ENCODE peak calls at places on chromosomes 6 and 20, in ten cellular contexts. One of them, this sample, is unnamed.

GRCh38 chr20:19172637-19173036 is 39.8 kb upstream of the SLC24A3 start:
- DNase-seq in AG08396: no peak
- DNase-seq in T47D: peak
- DNase-seq in MG63: no peak
- DNase-seq in kidney glomerular epithelial cell: no peak
- DNase-seq in NCI-H2171 treated with DMSO at 0.1 percent for 48 hours: no peak
- DNase-seq in T-helper 22 cell: no peak
- DNase-seq in stromal cell of bone marrow: no peak
- DNase-seq in RCC 7860: no peak
- DNase-seq in NAMALWA: no peak
- DNase-seq in this sample: no peak

GRCh38 chr6:119267506-119267905 is 82.1 kb downstream of the MAN1A1 start:
- DNase-seq in MG63: no peak
- DNase-seq in kidney glomerular epithelial cell: no peak
- DNase-seq in NCI-H2171 treated with DMSO at 0.1 percent for 48 hours: no peak
- DNase-seq in AG08396: no peak
- DNase-seq in T47D: no peak
- DNase-seq in stromal cell of bone marrow: no peak
- DNase-seq in T-helper 22 cell: no peak
- DNase-seq in NAMALWA: no peak
- DNase-seq in RCC 7860: no peak
- DNase-seq in this sample: no peak

GRCh38 chr6:155093430-155093829 is 98.3 kb downstream of the TIAM2 start:
- DNase-seq in T47D: no peak
- DNase-seq in kidney glomerular epithelial cell: no peak
- DNase-seq in stromal cell of bone marrow: no peak
- DNase-seq in RCC 7860: no peak
- DNase-seq in NAMALWA: no peak
- DNase-seq in AG08396: no peak
- DNase-seq in NCI-H2171 treated with DMSO at 0.1 percent for 48 hours: no peak
- DNase-seq in T-helper 22 cell: no peak
- DNase-seq in MG63: no peak
- DNase-seq in this sample: no peak

GRCh38 chr6:98286620-98287019 is 547.8 kb upstream of the POU3F2 start:
- DNase-seq in MG63: no peak
- DNase-seq in AG08396: no peak
- DNase-seq in NCI-H2171 treated with DMSO at 0.1 percent for 48 hours: no peak
- DNase-seq in T47D: no peak
- DNase-seq in T-helper 22 cell: no peak
- DNase-seq in NAMALWA: no peak
- DNase-seq in RCC 7860: no peak
- DNase-seq in stromal cell of bone marrow: no peak
- DNase-seq in kidney glomerular epithelial cell: no peak
- DNase-seq in this sample: no peak

GRCh38 chr6:20699402-20699801 is 165.1 kb downstream of the CDKAL1 start:
- DNase-seq in RCC 7860: no peak
- DNase-seq in NCI-H2171 treated with DMSO at 0.1 percent for 48 hours: peak
- DNase-seq in NAMALWA: no peak
- DNase-seq in MG63: no peak
- DNase-seq in AG08396: no peak
- DNase-seq in kidney glomerular epithelial cell: no peak
- DNase-seq in stromal cell of bone marrow: no peak
- DNase-seq in T47D: peak
- DNase-seq in T-helper 22 cell: no peak
- DNase-seq in this sample: no peak

GRCh38 chr20:19322061-19322985 is 109.9 kb downstream of the SLC24A3 start:
- DNase-seq in AG08396: no peak
- DNase-seq in MG63: no peak
- DNase-seq in NAMALWA: no peak
- DNase-seq in stromal cell of bone marrow: no peak
- DNase-seq in T47D: no peak
- DNase-seq in kidney glomerular epithelial cell: no peak
- DNase-seq in T-helper 22 cell: no peak
- DNase-seq in NCI-H2171 treated with DMSO at 0.1 percent for 48 hours: no peak
- DNase-seq in RCC 7860: no peak
- DNase-seq in this sample: no peak

GRCh38 chr6:3318226-3318625 is 59.5 kb downstream of the PSMG4 start:
- DNase-seq in NCI-H2171 treated with DMSO at 0.1 percent for 48 hours: no peak
- DNase-seq in stromal cell of bone marrow: no peak
- DNase-seq in AG08396: no peak
- DNase-seq in kidney glomerular epithelial cell: no peak
- DNase-seq in MG63: no peak
- DNase-seq in T-helper 22 cell: no peak
- DNase-seq in RCC 7860: no peak
- DNase-seq in NAMALWA: no peak
- DNase-seq in T47D: no peak
- DNase-seq in this sample: no peak

GRCh38 chr6:12483712-12484111 is 193.6 kb downstream of the EDN1 start:
- DNase-seq in T-helper 22 cell: no peak
- DNase-seq in T47D: peak
- DNase-seq in stromal cell of bone marrow: peak
- DNase-seq in RCC 7860: peak
- DNase-seq in NAMALWA: peak
- DNase-seq in NCI-H2171 treated with DMSO at 0.1 percent for 48 hours: no peak
- DNase-seq in MG63: peak
- DNase-seq in AG08396: peak
- DNase-seq in kidney glomerular epithelial cell: peak
- DNase-seq in this sample: no peak

GRCh38 chr6:38871745-38872568 is 156.8 kb downstream of the DNAH8 start:
- DNase-seq in RCC 7860: peak
- DNase-seq in NCI-H2171 treated with DMSO at 0.1 percent for 48 hours: peak
- DNase-seq in AG08396: peak
- DNase-seq in kidney glomerular epithelial cell: peak
- DNase-seq in T-helper 22 cell: no peak
- DNase-seq in MG63: peak
- DNase-seq in NAMALWA: peak
- DNase-seq in T47D: peak
- DNase-seq in stromal cell of bone marrow: peak
- DNase-seq in this sample: no peak

GRCh38 chr6:122352958-122353357 is 46.5 kb upstream of the HSF2 start:
- DNase-seq in NAMALWA: no peak
- DNase-seq in RCC 7860: no peak
- DNase-seq in T-helper 22 cell: no peak
- DNase-seq in stromal cell of bone marrow: no peak
- DNase-seq in AG08396: no peak
- DNase-seq in NCI-H2171 treated with DMSO at 0.1 percent for 48 hours: no peak
- DNase-seq in MG63: no peak
- DNase-seq in kidney glomerular epithelial cell: no peak
- DNase-seq in T47D: no peak
- DNase-seq in this sample: no peak

GRCh38 chr20:38252292-38253288 is 7.9 kb downstream of the KIAA1755 start:
- DNase-seq in RCC 7860: no peak
- DNase-seq in kidney glomerular epithelial cell: no peak
- DNase-seq in MG63: no peak
- DNase-seq in NCI-H2171 treated with DMSO at 0.1 percent for 48 hours: no peak
- DNase-seq in T47D: no peak
- DNase-seq in AG08396: no peak
- DNase-seq in NAMALWA: no peak
- DNase-seq in T-helper 22 cell: no peak
- DNase-seq in stromal cell of bone marrow: no peak
- DNase-seq in this sample: no peak

GRCh38 chr20:2246081-2246491 is 49.7 kb upstream of the TGM3 start:
- DNase-seq in kidney glomerular epithelial cell: no peak
- DNase-seq in MG63: no peak
- DNase-seq in NAMALWA: no peak
- DNase-seq in RCC 7860: no peak
- DNase-seq in stromal cell of bone marrow: no peak
- DNase-seq in NCI-H2171 treated with DMSO at 0.1 percent for 48 hours: peak
- DNase-seq in T47D: no peak
- DNase-seq in T-helper 22 cell: no peak
- DNase-seq in AG08396: no peak
- DNase-seq in this sample: no peak

GRCh38 chr6:157864185-157864761 is 41.2 kb downstream of the SNX9 start:
- DNase-seq in kidney glomerular epithelial cell: no peak
- DNase-seq in NAMALWA: no peak
- DNase-seq in T47D: no peak
- DNase-seq in T-helper 22 cell: no peak
- DNase-seq in stromal cell of bone marrow: no peak
- DNase-seq in NCI-H2171 treated with DMSO at 0.1 percent for 48 hours: no peak
- DNase-seq in MG63: no peak
- DNase-seq in AG08396: peak
- DNase-seq in RCC 7860: no peak
- DNase-seq in this sample: no peak

GRCh38 chr6:150272264-150272975 is 96.4 kb upstream of the IYD start:
- DNase-seq in kidney glomerular epithelial cell: peak
- DNase-seq in NCI-H2171 treated with DMSO at 0.1 percent for 48 hours: no peak
- DNase-seq in RCC 7860: no peak
- DNase-seq in AG08396: no peak
- DNase-seq in stromal cell of bone marrow: no peak
- DNase-seq in T-helper 22 cell: no peak
- DNase-seq in MG63: no peak
- DNase-seq in NAMALWA: no peak
- DNase-seq in T47D: no peak
- DNase-seq in this sample: no peak

GRCh38 chr6:129863664-129864063 is 2.5 kb upstream of the TMEM244 start:
- DNase-seq in AG08396: peak
- DNase-seq in T-helper 22 cell: no peak
- DNase-seq in NCI-H2171 treated with DMSO at 0.1 percent for 48 hours: no peak
- DNase-seq in kidney glomerular epithelial cell: peak
- DNase-seq in NAMALWA: no peak
- DNase-seq in stromal cell of bone marrow: no peak
- DNase-seq in MG63: peak
- DNase-seq in T47D: no peak
- DNase-seq in RCC 7860: no peak
- DNase-seq in this sample: no peak

GRCh38 chr20:8255945-8256632 is 124.0 kb downstream of the PLCB1 start:
- DNase-seq in NCI-H2171 treated with DMSO at 0.1 percent for 48 hours: no peak
- DNase-seq in AG08396: no peak
- DNase-seq in MG63: peak
- DNase-seq in kidney glomerular epithelial cell: no peak
- DNase-seq in NAMALWA: no peak
- DNase-seq in RCC 7860: no peak
- DNase-seq in T-helper 22 cell: no peak
- DNase-seq in T47D: peak
- DNase-seq in stromal cell of bone marrow: no peak
- DNase-seq in this sample: no peak

GRCh38 chr20:48758206-48758820 is 69.5 kb downstream of the PREX1 start:
- DNase-seq in kidney glomerular epithelial cell: no peak
- DNase-seq in MG63: no peak
- DNase-seq in T47D: no peak
- DNase-seq in NAMALWA: no peak
- DNase-seq in NCI-H2171 treated with DMSO at 0.1 percent for 48 hours: peak
- DNase-seq in T-helper 22 cell: no peak
- DNase-seq in AG08396: no peak
- DNase-seq in RCC 7860: no peak
- DNase-seq in stromal cell of bone marrow: no peak
- DNase-seq in this sample: no peak

GRCh38 chr6:100504786-100505737 is 40.3 kb upstream of the SIM1 start:
- DNase-seq in NAMALWA: no peak
- DNase-seq in stromal cell of bone marrow: peak
- DNase-seq in T47D: no peak
- DNase-seq in AG08396: peak
- DNase-seq in NCI-H2171 treated with DMSO at 0.1 percent for 48 hours: no peak
- DNase-seq in MG63: peak
- DNase-seq in kidney glomerular epithelial cell: peak
- DNase-seq in RCC 7860: peak
- DNase-seq in T-helper 22 cell: no peak
- DNase-seq in this sample: no peak

GRCh38 chr20:43188234-43188653 is 1.5 kb downstream of the PTPRT start:
- DNase-seq in T-helper 22 cell: no peak
- DNase-seq in NCI-H2171 treated with DMSO at 0.1 percent for 48 hours: no peak
- DNase-seq in kidney glomerular epithelial cell: no peak
- DNase-seq in RCC 7860: no peak
- DNase-seq in T47D: no peak
- DNase-seq in AG08396: peak
- DNase-seq in MG63: no peak
- DNase-seq in stromal cell of bone marrow: no peak
- DNase-seq in NAMALWA: no peak
- DNase-seq in this sample: no peak

GRCh38 chr20:40195742-40196141 is 493.3 kb downstream of the MAFB start:
- DNase-seq in NAMALWA: no peak
- DNase-seq in MG63: no peak
- DNase-seq in T47D: no peak
- DNase-seq in T-helper 22 cell: no peak
- DNase-seq in RCC 7860: no peak
- DNase-seq in AG08396: no peak
- DNase-seq in kidney glomerular epithelial cell: no peak
- DNase-seq in NCI-H2171 treated with DMSO at 0.1 percent for 48 hours: no peak
- DNase-seq in stromal cell of bone marrow: no peak
- DNase-seq in this sample: no peak

GRCh38 chr6:4983322-4983721 is 20.5 kb downstream of the RPP40 start:
- DNase-seq in AG08396: no peak
- DNase-seq in MG63: no peak
- DNase-seq in T47D: no peak
- DNase-seq in kidney glomerular epithelial cell: no peak
- DNase-seq in RCC 7860: no peak
- DNase-seq in NAMALWA: no peak
- DNase-seq in stromal cell of bone marrow: no peak
- DNase-seq in NCI-H2171 treated with DMSO at 0.1 percent for 48 hours: no peak
- DNase-seq in T-helper 22 cell: no peak
- DNase-seq in this sample: no peak

GRCh38 chr6:128492386-128492785 is 28.0 kb downstream of the PTPRK start:
- DNase-seq in MG63: peak
- DNase-seq in T47D: peak
- DNase-seq in kidney glomerular epithelial cell: no peak
- DNase-seq in T-helper 22 cell: no peak
- DNase-seq in RCC 7860: no peak
- DNase-seq in NAMALWA: no peak
- DNase-seq in NCI-H2171 treated with DMSO at 0.1 percent for 48 hours: no peak
- DNase-seq in AG08396: no peak
- DNase-seq in stromal cell of bone marrow: peak
- DNase-seq in this sample: no peak

GRCh38 chr6:53938810-53939209 is 144.0 kb downstream of the LRRC1 start:
- DNase-seq in NAMALWA: no peak
- DNase-seq in NCI-H2171 treated with DMSO at 0.1 percent for 48 hours: no peak
- DNase-seq in T47D: no peak
- DNase-seq in stromal cell of bone marrow: peak
- DNase-seq in MG63: no peak
- DNase-seq in T-helper 22 cell: no peak
- DNase-seq in AG08396: no peak
- DNase-seq in kidney glomerular epithelial cell: no peak
- DNase-seq in RCC 7860: no peak
- DNase-seq in this sample: no peak

GRCh38 chr20:19621072-19621471 is 137.0 kb upstream of the RIN2 start:
- DNase-seq in NCI-H2171 treated with DMSO at 0.1 percent for 48 hours: peak
- DNase-seq in NAMALWA: no peak
- DNase-seq in MG63: no peak
- DNase-seq in T47D: no peak
- DNase-seq in AG08396: no peak
- DNase-seq in RCC 7860: no peak
- DNase-seq in T-helper 22 cell: no peak
- DNase-seq in kidney glomerular epithelial cell: peak
- DNase-seq in stromal cell of bone marrow: peak
- DNase-seq in this sample: no peak

GRCh38 chr6:170110201-170111140 is 180.4 kb downstream of the DLL1 start:
- DNase-seq in RCC 7860: no peak
- DNase-seq in MG63: no peak
- DNase-seq in T47D: no peak
- DNase-seq in NAMALWA: no peak
- DNase-seq in T-helper 22 cell: no peak
- DNase-seq in kidney glomerular epithelial cell: no peak
- DNase-seq in AG08396: no peak
- DNase-seq in stromal cell of bone marrow: no peak
- DNase-seq in NCI-H2171 treated with DMSO at 0.1 percent for 48 hours: no peak
- DNase-seq in this sample: no peak

GRCh38 chr6:168852336-168852884 is 401.2 kb downstream of the THBS2 start:
- DNase-seq in NCI-H2171 treated with DMSO at 0.1 percent for 48 hours: no peak
- DNase-seq in NAMALWA: no peak
- DNase-seq in kidney glomerular epithelial cell: no peak
- DNase-seq in stromal cell of bone marrow: no peak
- DNase-seq in T-helper 22 cell: no peak
- DNase-seq in MG63: peak
- DNase-seq in T47D: no peak
- DNase-seq in AG08396: no peak
- DNase-seq in RCC 7860: no peak
- DNase-seq in this sample: no peak

GRCh38 chr6:79230149-79230548 is 4.3 kb downstream of the HMGN3 start:
- DNase-seq in T-helper 22 cell: no peak
- DNase-seq in RCC 7860: no peak
- DNase-seq in NAMALWA: no peak
- DNase-seq in T47D: peak
- DNase-seq in kidney glomerular epithelial cell: no peak
- DNase-seq in MG63: no peak
- DNase-seq in AG08396: no peak
- DNase-seq in NCI-H2171 treated with DMSO at 0.1 percent for 48 hours: no peak
- DNase-seq in stromal cell of bone marrow: no peak
- DNase-seq in this sample: no peak

GRCh38 chr6:129730477-129731165 is 20.6 kb upstream of the ARHGAP18 start:
- DNase-seq in MG63: no peak
- DNase-seq in NCI-H2171 treated with DMSO at 0.1 percent for 48 hours: no peak
- DNase-seq in RCC 7860: peak
- DNase-seq in kidney glomerular epithelial cell: peak
- DNase-seq in NAMALWA: peak
- DNase-seq in stromal cell of bone marrow: no peak
- DNase-seq in AG08396: no peak
- DNase-seq in T47D: peak
- DNase-seq in T-helper 22 cell: no peak
- DNase-seq in this sample: no peak

This sample was measured in occipital lobe.